ENCODE peak calls at places on chromosomes 11 and 22, in five cellular contexts. One of them, this sample, is unnamed. For H3K4me1, the result is how much of the 10 kb centered on the place peaks cover.

GRCh38 chr22:20646906-20647305 is 127.0 kb upstream of the SERPIND1 start:
- DNase-seq in CD4-positive, CD25-positive, alpha-beta regulatory T cell: no peak
- DNase-seq in A549: no peak
- DNase-seq in GM23248: no peak
- DNase-seq in left ventricle myocardium inferior: no peak
- DNase-seq in this sample: no peak

GRCh38 chr11:93648168-93648567 is 13.3 kb upstream of the CEP295 start:
- DNase-seq in left ventricle myocardium inferior: no peak
- DNase-seq in GM23248: peak
- DNase-seq in A549: no peak
- DNase-seq in CD4-positive, CD25-positive, alpha-beta regulatory T cell: no peak
- DNase-seq in this sample: peak

GRCh38 chr11:108221401-108221800 is 1.0 kb downstream of the NPAT start:
- DNase-seq in GM23248: peak
- DNase-seq in left ventricle myocardium inferior: no peak
- DNase-seq in A549: no peak
- DNase-seq in CD4-positive, CD25-positive, alpha-beta regulatory T cell: no peak
- DNase-seq in this sample: no peak

GRCh38 chr22:27419473-27419872 is 382.1 kb downstream of the MN1 start:
- DNase-seq in CD4-positive, CD25-positive, alpha-beta regulatory T cell: no peak
- DNase-seq in GM23248: no peak
- DNase-seq in A549: no peak
- DNase-seq in left ventricle myocardium inferior: no peak
- DNase-seq in this sample: peak

GRCh38 chr11:119726585-119727522 is 2.1 kb downstream of the NECTIN1 start:
- DNase-seq in GM23248: peak
- DNase-seq in A549: no peak
- DNase-seq in left ventricle myocardium inferior: no peak
- DNase-seq in CD4-positive, CD25-positive, alpha-beta regulatory T cell: no peak
- DNase-seq in this sample: peak

GRCh38 chr11:128653828-128654231 is 40.0 kb upstream of the FLI1 start:
- DNase-seq in CD4-positive, CD25-positive, alpha-beta regulatory T cell: no peak
- DNase-seq in A549: peak
- DNase-seq in left ventricle myocardium inferior: peak
- DNase-seq in GM23248: peak
- DNase-seq in this sample: no peak

GRCh38 chr22:29846290-29846689 is 8.2 kb upstream of the ASCC2 start:
- DNase-seq in GM23248: no peak
- DNase-seq in left ventricle myocardium inferior: no peak
- DNase-seq in CD4-positive, CD25-positive, alpha-beta regulatory T cell: no peak
- DNase-seq in A549: no peak
- DNase-seq in this sample: no peak

GRCh38 chr11:126124284-126124683 is 61.6 kb upstream of the CDON start:
- DNase-seq in CD4-positive, CD25-positive, alpha-beta regulatory T cell: no peak
- DNase-seq in A549: no peak
- DNase-seq in left ventricle myocardium inferior: no peak
- DNase-seq in GM23248: no peak
- DNase-seq in this sample: peak

GRCh38 chr22:45225732-45226560 is 14.7 kb downstream of the KIAA0930 start:
- DNase-seq in CD4-positive, CD25-positive, alpha-beta regulatory T cell: no peak
- DNase-seq in GM23248: peak
- DNase-seq in A549: no peak
- DNase-seq in left ventricle myocardium inferior: no peak
- DNase-seq in this sample: no peak

GRCh38 chr11:126029805-126030204 is 32.9 kb downstream of the CDON start:
- DNase-seq in CD4-positive, CD25-positive, alpha-beta regulatory T cell: no peak
- DNase-seq in A549: no peak
- DNase-seq in left ventricle myocardium inferior: no peak
- DNase-seq in GM23248: no peak
- DNase-seq in this sample: peak

GRCh38 chr11:68524213-68524612 is 63.7 kb downstream of the PPP6R3 start:
- DNase-seq in CD4-positive, CD25-positive, alpha-beta regulatory T cell: no peak
- DNase-seq in GM23248: no peak
- DNase-seq in left ventricle myocardium inferior: no peak
- DNase-seq in A549: no peak
- DNase-seq in this sample: no peak

GRCh38 chr22:46295277-46295971 is 1.2 kb upstream of the GTSE1 start:
- DNase-seq in CD4-positive, CD25-positive, alpha-beta regulatory T cell: no peak
- DNase-seq in left ventricle myocardium inferior: no peak
- DNase-seq in A549: no peak
- DNase-seq in GM23248: peak
- DNase-seq in this sample: no peak

GRCh38 chr11:134474942-134475341 is 62.9 kb upstream of the B3GAT1 start:
- DNase-seq in GM23248: no peak
- DNase-seq in CD4-positive, CD25-positive, alpha-beta regulatory T cell: no peak
- DNase-seq in A549: no peak
- DNase-seq in left ventricle myocardium inferior: no peak
- DNase-seq in this sample: no peak

GRCh38 chr11:12123799-12124198 is 13.4 kb downstream of the MICAL2 start:
- DNase-seq in left ventricle myocardium inferior: no peak
- DNase-seq in CD4-positive, CD25-positive, alpha-beta regulatory T cell: no peak
- DNase-seq in GM23248: peak
- DNase-seq in A549: no peak
- DNase-seq in this sample: peak
- H3K4me1 ChIP-seq in left ventricle myocardium inferior: half or more
- H3K4me1 ChIP-seq in CD4-positive, CD25-positive, alpha-beta regulatory T cell: under half
- H3K4me1 ChIP-seq in GM23248: half or more
- H3K4me1 ChIP-seq in A549: half or more
- H3K4me1 ChIP-seq in this sample: under half

GRCh38 chr22:49948958-49949913 is 11.3 kb upstream of the PIM3 start:
- DNase-seq in A549: no peak
- DNase-seq in left ventricle myocardium inferior: no peak
- DNase-seq in CD4-positive, CD25-positive, alpha-beta regulatory T cell: no peak
- DNase-seq in GM23248: no peak
- DNase-seq in this sample: peak

GRCh38 chr22:49947296-49947622 is 13.3 kb upstream of the PIM3 start:
- DNase-seq in left ventricle myocardium inferior: no peak
- DNase-seq in CD4-positive, CD25-positive, alpha-beta regulatory T cell: no peak
- DNase-seq in GM23248: no peak
- DNase-seq in A549: no peak
- DNase-seq in this sample: no peak

GRCh38 chr22:49948116-49948515 is 12.5 kb upstream of the PIM3 start:
- DNase-seq in left ventricle myocardium inferior: no peak
- DNase-seq in CD4-positive, CD25-positive, alpha-beta regulatory T cell: no peak
- DNase-seq in GM23248: no peak
- DNase-seq in A549: no peak
- DNase-seq in this sample: no peak

GRCh38 chr22:49949914-49950292 is 10.7 kb upstream of the PIM3 start:
- DNase-seq in CD4-positive, CD25-positive, alpha-beta regulatory T cell: no peak
- DNase-seq in A549: no peak
- DNase-seq in left ventricle myocardium inferior: no peak
- DNase-seq in GM23248: no peak
- DNase-seq in this sample: no peak

GRCh38 chr22:49948573-49948957 is 12.0 kb upstream of the PIM3 start:
- DNase-seq in CD4-positive, CD25-positive, alpha-beta regulatory T cell: no peak
- DNase-seq in A549: no peak
- DNase-seq in GM23248: no peak
- DNase-seq in left ventricle myocardium inferior: no peak
- DNase-seq in this sample: no peak
- H3K4me3 ChIP-seq in CD4-positive, CD25-positive, alpha-beta regulatory T cell: no peak
- H3K4me3 ChIP-seq in A549: no peak
- H3K4me3 ChIP-seq in GM23248: no peak
- H3K4me3 ChIP-seq in left ventricle myocardium inferior: no peak
- H3K4me3 ChIP-seq in this sample: no peak

GRCh38 chr11:57778318-57779037 is 16.9 kb downstream of the CTNND1 start:
- DNase-seq in A549: peak
- DNase-seq in GM23248: peak
- DNase-seq in CD4-positive, CD25-positive, alpha-beta regulatory T cell: no peak
- DNase-seq in left ventricle myocardium inferior: peak
- DNase-seq in this sample: peak

GRCh38 chr11:57776101-57776511 is 14.5 kb downstream of the CTNND1 start:
- DNase-seq in GM23248: peak
- DNase-seq in A549: no peak
- DNase-seq in left ventricle myocardium inferior: peak
- DNase-seq in CD4-positive, CD25-positive, alpha-beta regulatory T cell: no peak
- DNase-seq in this sample: peak

GRCh38 chr11:57777969-57778317 is 16.3 kb downstream of the CTNND1 start:
- DNase-seq in CD4-positive, CD25-positive, alpha-beta regulatory T cell: no peak
- DNase-seq in GM23248: no peak
- DNase-seq in left ventricle myocardium inferior: no peak
- DNase-seq in A549: peak
- DNase-seq in this sample: peak

GRCh38 chr11:57775474-57775873 is 13.9 kb downstream of the CTNND1 start:
- DNase-seq in A549: no peak
- DNase-seq in CD4-positive, CD25-positive, alpha-beta regulatory T cell: no peak
- DNase-seq in GM23248: peak
- DNase-seq in left ventricle myocardium inferior: no peak
- DNase-seq in this sample: peak

GRCh38 chr11:57776577-57776976 is 15.0 kb downstream of the CTNND1 start:
- DNase-seq in CD4-positive, CD25-positive, alpha-beta regulatory T cell: no peak
- DNase-seq in A549: no peak
- DNase-seq in GM23248: no peak
- DNase-seq in left ventricle myocardium inferior: no peak
- DNase-seq in this sample: no peak
- H3K4me1 ChIP-seq in CD4-positive, CD25-positive, alpha-beta regulatory T cell: under half
- H3K4me1 ChIP-seq in A549: half or more
- H3K4me1 ChIP-seq in GM23248: half or more
- H3K4me1 ChIP-seq in left ventricle myocardium inferior: half or more
- H3K4me1 ChIP-seq in this sample: under half

DNA sequence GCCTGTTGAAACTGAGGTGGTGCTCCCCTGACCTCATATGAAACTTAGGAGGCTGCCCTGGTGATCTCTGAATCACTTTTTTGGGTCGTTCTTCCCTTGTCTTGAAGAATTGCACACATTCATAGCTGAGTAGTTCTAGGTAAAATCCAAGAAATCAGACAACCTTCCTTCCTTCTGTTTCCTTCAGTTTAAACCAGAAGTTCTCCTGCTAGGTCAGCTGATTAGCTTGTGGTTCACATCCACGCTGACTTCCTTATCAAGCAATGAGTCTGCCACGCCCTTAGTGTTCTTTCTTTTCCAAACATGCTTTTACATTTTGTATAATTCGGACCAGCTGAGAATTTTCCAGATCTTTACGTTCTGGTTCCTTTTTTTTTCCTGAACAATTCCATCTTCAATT is 892.8 kb downstream of the NTM start:
- DNase-seq in GM23248: no peak
- DNase-seq in CD4-positive, CD25-positive, alpha-beta regulatory T cell: no peak
- DNase-seq in A549: no peak
- DNase-seq in left ventricle myocardium inferior: no peak
- DNase-seq in this sample: no peak
- H3K4me3 ChIP-seq in GM23248: no peak
- H3K4me3 ChIP-seq in CD4-positive, CD25-positive, alpha-beta regulatory T cell: no peak
- H3K4me3 ChIP-seq in A549: no peak
- H3K4me3 ChIP-seq in left ventricle myocardium inferior: no peak
- H3K4me3 ChIP-seq in this sample: no peak

GRCh38 chr11:59271811-59272327 is 59.1 kb upstream of the MPEG1 start:
- DNase-seq in A549: no peak
- DNase-seq in CD4-positive, CD25-positive, alpha-beta regulatory T cell: no peak
- DNase-seq in left ventricle myocardium inferior: no peak
- DNase-seq in GM23248: no peak
- DNase-seq in this sample: no peak
- H3K4me1 ChIP-seq in A549: under half
- H3K4me1 ChIP-seq in CD4-positive, CD25-positive, alpha-beta regulatory T cell: under half
- H3K4me1 ChIP-seq in left ventricle myocardium inferior: under half
- H3K4me1 ChIP-seq in GM23248: under half
- H3K4me1 ChIP-seq in this sample: under half

This sample was measured in SJCRH30.